ENCODE peak calls at places on chromosomes 7 and 10, in five cellular contexts. I is fibroblast of the aortic adventitia, L is epithelial cell of esophagus, K is GM23338, G is cardiac muscle cell. Q is an unnamed sample.

GRCh38 chr10:85043207-85043606 is 714.8 kb downstream of the CCSER2 start:
- DNase-seq in L (no peak), K (no peak), I (no peak), G (no peak), Q (no peak)

GRCh38 chr10:31134303-31134928 is 102.8 kb upstream of the ZNF438 start:
- DNase-seq in L (peak; percentile 37), I (peak; percentile 39), G (peak; percentile 79), K (peak; percentile 57), Q (peak; percentile 84)

GRCh38 chr7:44787041-44787440 is 9.4 kb upstream of the PPIA start:
- DNase-seq in G (no peak), K (no peak), L (no peak), I (no peak), Q (no peak)

GRCh38 chr7:73768661-73769480 is 1.2 kb downstream of the CLDN3 start:
- DNase-seq in K (peak; percentile 38), I (no peak), G (no peak), L (no peak), Q (no peak)

GRCh38 chr7:156257904-156258303 is 382.7 kb upstream of the RNF32 start:
- DNase-seq in L (no peak), K (no peak), I (no peak), G (no peak), Q (no peak)

GRCh38 chr7:87875151-87876039 is 765 bp downstream of the SLC25A40 start:
- DNase-seq in L (peak; percentile 18), I (no peak), G (no peak), K (peak; percentile 59), Q (no peak)

GRCh38 chr10:100007239-100008141 is 2.3 kb downstream of the DNMBP start:
- DNase-seq in K (no peak), I (peak; percentile 79), G (no peak), L (no peak), Q (no peak)

GRCh38 chr7:37709631-37710509 is 26.3 kb downstream of the GPR141 start:
- DNase-seq in K (no peak), L (no peak), I (no peak), G (no peak), Q (no peak)

GRCh38 chr7:84013616-84014240 is 180.9 kb downstream of the SEMA3A start:
- DNase-seq in K (peak; percentile 20), L (peak; percentile 69), I (no peak), G (no peak), Q (no peak)

GRCh38 chr7:1886361-1887064 is 216.4 kb downstream of the ELFN1 start:
- DNase-seq in L (peak; percentile 88), I (no peak), G (no peak), K (no peak), Q (no peak)

GRCh38 chr10:124626759-124627380 is 117.3 kb downstream of the FAM53B start:
- DNase-seq in L (peak; percentile 47), I (no peak), K (peak; percentile 54), G (no peak), Q (no peak)

GRCh38 chr10:99965700-99966099 is 44.0 kb downstream of the DNMBP start:
- DNase-seq in G (peak; percentile 40), L (no peak), K (no peak), I (peak; percentile 52), Q (peak; percentile 58)

GRCh38 chr7:137074386-137075030 is 206.1 kb downstream of the CHRM2 start:
- DNase-seq in K (no peak), I (peak; percentile 82), G (peak; percentile 43), L (peak; percentile 16), Q (peak; percentile 53)

GRCh38 chr7:222716-223041 is 30.3 kb downstream of the FAM20C start:
- DNase-seq in K (no peak), L (no peak), G (no peak), I (no peak), Q (no peak)

GRCh38 chr10:43259981-43260761 is 6.7 kb downstream of the RASGEF1A start:
- DNase-seq in L (peak; percentile 9), K (no peak), I (no peak), G (peak; percentile 45), Q (peak; percentile 29)

GRCh38 chr10:98425511-98426352 is 10.8 kb upstream of the PYROXD2 start:
- DNase-seq in K (peak; percentile 87), I (peak; percentile 35), L (peak; percentile 59), G (peak; percentile 47), Q (peak; percentile 54)

GRCh38 chr7:151519765-151520418 is at the start of gene RHEB:
- DNase-seq in K (peak; percentile 99), L (peak; percentile 99), G (peak; percentile 100), I (peak; percentile 99), Q (peak; percentile 99)

GRCh38 chr7:25995893-25996529 is 156.0 kb upstream of the NFE2L3 start:
- DNase-seq in L (no peak), G (no peak), I (no peak), K (peak; percentile 24), Q (no peak)

GRCh38 chr7:133857376-133858119 is 269.6 kb upstream of the LRGUK start:
- DNase-seq in I (no peak), K (no peak), G (no peak), L (no peak), Q (no peak)

GRCh38 chr7:98982686-98983085 is 104.4 kb downstream of the TRRAP start:
- DNase-seq in L (no peak), I (no peak), G (no peak), K (no peak), Q (no peak)
- TF ChIP-seq CTCF in L (no peak), I (no peak), G (no peak), K (no peak), Q (no peak)

DNA sequence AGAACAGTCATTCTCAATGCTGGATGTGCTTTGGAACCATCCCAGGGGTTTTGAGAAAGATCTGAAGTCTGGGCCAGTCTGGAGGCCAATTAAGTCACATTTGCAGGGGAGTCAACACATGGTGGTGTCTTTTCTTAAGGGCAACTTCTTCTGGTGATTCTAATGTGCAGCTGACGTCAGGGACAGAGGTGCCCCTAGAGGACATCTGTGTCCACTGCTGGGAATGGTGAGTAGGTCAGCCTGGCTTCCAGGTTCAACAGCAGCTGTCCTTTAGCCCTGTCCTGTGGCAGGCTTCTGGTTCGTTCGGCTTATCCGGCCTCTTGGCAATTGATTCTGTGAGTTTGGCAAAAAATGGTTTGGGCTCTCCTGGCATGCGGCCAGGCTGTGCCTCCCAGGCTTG is 269.7 kb upstream of the HABP2 start:
- DNase-seq in L (no peak), G (no peak), I (no peak), K (peak; percentile 36), Q (no peak)
- TF ChIP-seq CTCF in L (no peak), G (no peak), I (no peak), K (peak; percentile 45), Q (no peak)

DNA sequence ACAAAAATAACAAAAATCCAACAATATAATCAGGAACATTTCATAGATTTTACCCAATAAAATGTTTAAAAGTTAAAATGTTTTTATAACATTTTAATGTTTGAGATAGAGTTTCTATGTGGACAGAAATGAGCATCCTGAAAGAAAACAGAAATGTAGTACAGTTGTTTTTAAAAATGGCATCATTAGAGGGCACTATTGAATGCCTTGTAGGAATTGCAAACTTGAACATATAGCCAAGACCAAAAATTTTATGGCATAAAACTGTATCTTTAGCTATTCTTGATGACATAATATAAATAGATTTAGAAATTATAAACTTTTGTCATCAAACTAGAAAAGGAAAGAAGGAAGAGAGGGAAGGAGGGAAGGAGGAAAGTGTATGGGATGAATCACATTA is 1372.7 kb downstream of the GATA3 start:
- DNase-seq in I (no peak), L (no peak), K (no peak), G (no peak), Q (no peak)
- TF ChIP-seq CTCF in I (no peak), L (no peak), K (no peak), G (no peak), Q (no peak)

GRCh38 chr10:60043561-60043960 is 137.2 kb upstream of the CCDC6 start:
- DNase-seq in G (peak; percentile 39), I (no peak), K (no peak), L (no peak), Q (no peak)

GRCh38 chr10:60042262-60042661 is 135.9 kb upstream of the CCDC6 start:
- DNase-seq in G (no peak), I (no peak), K (no peak), L (no peak), Q (no peak)

GRCh38 chr10:60042959-60043358 is 136.6 kb upstream of the CCDC6 start:
- DNase-seq in I (no peak), G (no peak), L (no peak), K (no peak), Q (no peak)

GRCh38 chr10:60044221-60044620 is 137.9 kb upstream of the CCDC6 start:
- DNase-seq in K (no peak), L (no peak), G (peak; percentile 82), I (peak; percentile 65), Q (peak; percentile 64)

GRCh38 chr10:60048146-60048545 is 141.8 kb upstream of the CCDC6 start:
- DNase-seq in G (peak; percentile 60), I (peak; percentile 58), K (peak; percentile 92), L (peak; percentile 52), Q (peak; percentile 52)
- TF ChIP-seq CTCF in G (peak; percentile 35), I (peak; percentile 36), K (peak; percentile 84), L (peak; percentile 52), Q (peak; percentile 30)